ENCODE peak calls at places on chromosomes 3 and 15, in seven cellular contexts. G is ovary, L is gastrocnemius medialis, I is right atrium auricular region, W is fibroblast of lung, M is right lobe of liver, Z is heart right ventricle. Y is an unnamed sample. For H3K4me1, the result is how much of the 10 kb centered on the place peaks cover.

GRCh38 chr3:175672119-175672689 is 813.1 kb downstream of the NAALADL2 start:
- DNase-seq in Z (no peak), I (no peak), L (no peak), G (no peak), W (peak), M (no peak), Y (no peak)

GRCh38 chr3:141360888-141361598 is 7.3 kb upstream of the ZBTB38 start:
- DNase-seq in W (peak), M (no peak), I (no peak), G (peak), L (no peak), Z (peak), Y (no peak)

GRCh38 chr3:102444101-102444500 is 9.3 kb downstream of the ZPLD1 start:
- DNase-seq in G (no peak), I (no peak), W (peak), L (no peak), Z (no peak), M (no peak), Y (no peak)

GRCh38 chr3:27905625-27906024 is 183.5 kb upstream of the EOMES start:
- DNase-seq in L (no peak), M (no peak), I (no peak), W (no peak), Z (no peak), G (no peak), Y (no peak)

GRCh38 chr15:69325456-69325971 is 26.8 kb downstream of the PAQR5 start:
- DNase-seq in Z (no peak), W (no peak), L (no peak), I (no peak), M (no peak), G (no peak), Y (no peak)

GRCh38 chr3:41972802-41973201 is 10.9 kb upstream of the ULK4 start:
- DNase-seq in G (no peak), I (no peak), Z (no peak), M (no peak), L (no peak), W (no peak), Y (no peak)

GRCh38 chr3:177136715-177137114 is 60.6 kb downstream of the TBL1XR1 start:
- DNase-seq in M (no peak), W (no peak), G (no peak), Z (no peak), I (no peak), L (no peak), Y (no peak)

GRCh38 chr15:97977734-97978133 is 17.2 kb downstream of the ARRDC4 start:
- DNase-seq in W (no peak), G (no peak), M (no peak), L (no peak), I (no peak), Z (no peak), Y (no peak)

GRCh38 chr3:46845397-46845859 is 17.8 kb downstream of the MYL3 start:
- DNase-seq in I (peak), L (peak), M (peak), W (peak), Z (peak), G (peak), Y (peak)

GRCh38 chr3:18445421-18446066 is 20.4 kb upstream of the SATB1 start:
- DNase-seq in G (peak), Z (no peak), I (no peak), W (no peak), L (peak), M (no peak), Y (no peak)

GRCh38 chr3:53043738-53044137 is 2.1 kb downstream of the SFMBT1 start:
- DNase-seq in I (no peak), G (no peak), M (no peak), W (no peak), L (no peak), Z (no peak), Y (no peak)

DNA sequence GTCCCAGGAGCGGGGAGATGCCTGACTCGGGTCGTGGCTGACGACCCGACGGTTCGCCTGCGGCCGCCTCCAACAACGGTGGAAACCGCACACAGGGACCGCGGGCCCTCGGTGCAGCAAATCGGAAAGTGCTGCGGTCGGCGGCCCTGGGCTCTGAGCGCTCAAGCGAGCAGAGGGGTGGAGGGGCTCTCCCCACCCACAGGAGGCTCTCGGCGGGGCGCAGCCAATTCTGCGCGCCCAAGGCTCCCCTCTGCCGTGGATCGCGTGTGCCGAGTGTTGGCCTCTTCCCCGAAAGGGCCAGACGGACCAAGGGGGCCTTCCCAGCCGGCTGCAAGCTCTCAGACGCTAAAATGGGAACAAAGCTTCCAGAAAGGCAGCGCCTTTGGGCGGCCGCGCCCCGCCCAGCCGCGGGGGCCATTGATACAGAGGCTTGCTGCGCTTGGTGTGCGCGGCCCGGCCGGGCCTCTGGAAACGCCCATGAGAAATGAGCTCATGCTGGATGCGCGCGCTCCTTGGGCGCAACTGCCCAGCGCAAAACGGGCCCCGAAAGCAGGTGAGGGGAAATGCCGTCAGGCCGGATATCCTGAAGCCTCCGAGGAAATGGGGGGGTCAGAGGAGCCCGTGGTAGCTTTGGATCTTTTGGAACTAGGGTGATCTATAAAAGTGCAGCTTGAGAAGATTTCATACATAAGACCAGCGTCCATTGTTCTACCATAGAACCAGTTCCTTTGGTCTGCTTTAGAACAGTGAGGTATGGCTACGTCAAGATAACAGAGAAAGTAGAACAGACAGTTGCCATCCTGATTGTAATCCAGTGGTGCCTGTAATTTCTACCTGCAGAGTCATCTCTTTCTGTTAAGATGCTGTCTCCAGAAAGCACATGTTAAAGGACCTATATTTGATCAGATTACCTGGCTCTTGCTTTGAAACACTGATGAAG is 1.2 kb upstream of the GSK3B start:
- DNase-seq in I (peak), M (peak), G (peak), L (peak), Z (peak), W (peak), Y (peak)
- H3K4me1 ChIP-seq in I (under half), M (under half), G (under half), L (under half), Z (under half), W (under half), Y (under half)

DNA sequence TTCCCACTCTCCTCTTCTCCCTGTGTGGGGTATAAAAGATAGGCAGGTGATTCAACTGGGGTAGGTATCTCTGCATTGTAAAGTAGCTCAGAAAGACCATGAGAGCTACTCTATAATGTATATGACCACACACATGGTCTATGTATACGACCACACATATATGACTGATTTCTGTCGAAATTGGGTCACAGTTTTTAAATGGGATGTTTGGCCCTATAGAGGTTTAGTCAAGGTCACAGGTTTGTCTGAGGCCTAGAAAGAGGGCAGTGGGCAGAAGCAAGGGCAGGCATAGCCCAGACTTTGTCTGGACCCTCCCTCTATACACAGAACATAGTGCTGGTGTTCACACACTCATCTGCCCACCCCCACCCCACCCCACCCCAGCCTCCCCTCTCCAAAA is 4.4 kb downstream of the LAMP3 start:
- DNase-seq in I (no peak), M (no peak), G (no peak), Z (no peak), L (no peak), W (no peak), Y (no peak)
- TF ChIP-seq CTCF in I (no peak), M (no peak), G (no peak), Z (no peak), L (no peak), W (no peak), Y (no peak)

DNA sequence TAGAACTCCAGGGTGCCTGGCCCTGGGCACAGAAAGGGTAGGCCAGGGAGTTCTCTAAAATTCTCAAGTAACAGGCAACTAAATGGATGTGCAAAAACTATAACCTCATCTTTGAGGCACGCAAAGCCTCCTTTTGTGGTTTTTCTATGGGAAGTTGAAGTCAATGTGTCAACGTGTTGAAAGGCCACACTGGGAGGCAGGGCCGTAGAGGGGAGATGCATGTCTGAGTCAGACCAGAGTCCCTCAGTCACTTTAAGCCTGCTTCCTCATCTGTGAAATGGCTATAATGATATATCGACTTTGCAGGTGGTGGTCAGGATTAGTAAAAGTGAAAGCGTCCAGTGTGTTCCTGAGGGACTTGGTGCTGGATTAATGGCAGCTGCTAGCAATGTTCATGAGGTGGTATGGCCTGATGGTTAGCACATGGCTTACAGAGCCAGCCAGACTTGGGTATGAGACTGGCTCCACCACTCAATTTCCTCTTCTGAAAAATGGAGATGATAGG is 17.0 kb downstream of the TGM5 start:
- DNase-seq in G (no peak), L (no peak), I (no peak), W (peak), M (no peak), Z (no peak), Y (no peak)
- H3K27ac ChIP-seq in G (no peak), L (no peak), I (no peak), W (no peak), M (no peak), Z (no peak), Y (no peak)

GRCh38 chr15:65180167-65180566 is 5.0 kb downstream of the CLPX start:
- DNase-seq in M (no peak), L (no peak), I (no peak), Z (no peak), W (no peak), G (no peak), Y (no peak)
- H3K4me1 ChIP-seq in M (under half), L (under half), I (under half), Z (under half), W (under half), G (under half), Y (under half)